ENCODE peak calls at places on chromosomes 1 and 21, in four cellular contexts. A, H, P and C are unnamed samples.

GRCh38 chr1:116697892-116698595 is 30.5 kb upstream of the IGSF3 start:
- DNase-seq in A (peak; percentile 67), H (no peak), P (no peak), C (no peak)

GRCh38 chr1:115459161-115459560 is 121.1 kb upstream of the NGF start:
- DNase-seq in A (no peak), H (no peak), P (no peak), C (no peak)

GRCh38 chr1:203296456-203297073 is 8.8 kb upstream of the BTG2 start:
- DNase-seq in A (no peak), H (no peak), P (no peak), C (no peak)

GRCh38 chr1:57831624-57832023 is 407.8 kb upstream of the DAB1 start:
- DNase-seq in A (no peak), H (no peak), P (no peak), C (peak; percentile 58)

GRCh38 chr1:111227875-111228747 is 598 bp downstream of the CHI3L2 start:
- DNase-seq in A (no peak), H (no peak), P (no peak), C (peak; percentile 96)

GRCh38 chr1:155226910-155227260 is 18.4 kb downstream of the MTX1 start:
- DNase-seq in A (peak; percentile 54), H (peak; percentile 72), P (no peak), C (peak; percentile 38)

GRCh38 chr1:235946570-235946981 is 79.9 kb upstream of the LYST start:
- DNase-seq in A (no peak), H (no peak), P (no peak), C (no peak)

GRCh38 chr1:8938232-8939117 is 7.2 kb upstream of the CA6 start:
- DNase-seq in A (no peak), H (no peak), P (no peak), C (no peak)

GRCh38 chr21:39885119-39885848 is 18.0 kb downstream of the PCP4 start:
- DNase-seq in A (no peak), H (peak; percentile 8), P (no peak), C (no peak)

GRCh38 chr1:196355206-196355786 is 252.9 kb downstream of the KCNT2 start:
- DNase-seq in A (no peak), H (peak; percentile 2), P (no peak), C (peak; percentile 3)

GRCh38 chr1:202291961-202292712 is 49.6 kb downstream of the UBE2T start:
- DNase-seq in A (no peak), H (no peak), P (no peak), C (no peak)

GRCh38 chr1:112579801-112580510 is 39.0 kb downstream of the ST7L start:
- DNase-seq in A (no peak), H (no peak), P (no peak), C (no peak)

GRCh38 chr1:180616441-180616840 is 15.4 kb upstream of the XPR1 start:
- DNase-seq in A (no peak), H (no peak), P (no peak), C (no peak)

GRCh38 chr1:205748398-205749093 is 1.4 kb downstream of the NUCKS1 start:
- DNase-seq in A (peak; percentile 23), H (peak; percentile 28), P (no peak), C (peak; percentile 27)

GRCh38 chr1:1041873-1042272 is 22.0 kb downstream of the AGRN start:
- DNase-seq in A (no peak), H (no peak), P (no peak), C (no peak)

GRCh38 chr1:218165687-218166088 is 119.4 kb upstream of the RRP15 start:
- DNase-seq in A (no peak), H (no peak), P (no peak), C (no peak)
- H3K9ac ChIP-seq in A (no peak overlapping the region), H (peak overlapping the region; percentile 41), P (no peak overlapping the region), C (no peak overlapping the region)

GRCh38 chr1:12096615-12097014 is 33.5 kb downstream of the TNFRSF8 start:
- DNase-seq in A (no peak), H (no peak), P (no peak), C (no peak)
- TF ChIP-seq NFIC in A (no peak), H (no peak), P (no peak), C (no peak)

GRCh38 chr1:53122194-53122846 is 20.1 kb downstream of the SLC1A7 start:
- DNase-seq in A (no peak), H (peak; percentile 45), P (no peak), C (no peak)

GRCh38 chr1:53122847-53123461 is 19.5 kb downstream of the SLC1A7 start:
- DNase-seq in A (no peak), H (no peak), P (no peak), C (no peak)

GRCh38 chr1:53125122-53125521 is 17.3 kb downstream of the SLC1A7 start:
- DNase-seq in A (no peak), H (no peak), P (no peak), C (no peak)

GRCh38 chr1:53121319-53122172 is 20.9 kb downstream of the SLC1A7 start:
- DNase-seq in A (no peak), H (peak; percentile 62), P (no peak), C (peak; percentile 83)

GRCh38 chr1:53123462-53124129 is 18.8 kb downstream of the SLC1A7 start:
- DNase-seq in A (no peak), H (no peak), P (no peak), C (no peak)
- H3K9ac ChIP-seq in A (peak overlapping the region; percentile 37), H (no peak overlapping the region), P (no peak overlapping the region), C (no peak overlapping the region)

GRCh38 chr1:244865028-244865371 is 657 bp upstream of the HNRNPU start:
- DNase-seq in A (no peak), H (peak; percentile 38), P (no peak), C (peak; percentile 49)

GRCh38 chr1:244864253-244865027 is at the start of gene HNRNPU:
- DNase-seq in A (peak; percentile 93), H (peak; percentile 93), P (peak; percentile 81), C (peak; percentile 89)

GRCh38 chr1:244862699-244863490 is 1.4 kb downstream of the HNRNPU start:
- DNase-seq in A (peak; percentile 89), H (peak; percentile 96), P (peak; percentile 45), C (peak; percentile 89)

GRCh38 chr1:244862354-244862698 is 2.0 kb downstream of the HNRNPU start:
- DNase-seq in A (no peak), H (no peak), P (no peak), C (no peak)

GRCh38 chr1:244863491-244864252 is 671 bp downstream of the HNRNPU start:
- DNase-seq in A (peak; percentile 83), H (peak; percentile 30), P (no peak), C (no peak)
- TF ChIP-seq NFIC in A (no peak), H (no peak), P (no peak), C (no peak)